ENCODE peak calls at places on chromosomes 1 and 21, in nine cellular contexts. One of them, this sample, is unnamed.
A peak's percentile ranks its signal among the peaks of the same experiment; 100 is the strongest.

GRCh38 chr1:43799656-43800629 is 92.6 kb downstream of the ST3GAL3 start:
- DNase-seq in cardiac muscle cell: no peak
- DNase-seq in BJ: peak; percentile 62
- DNase-seq in tibial artery: no peak
- DNase-seq in retinal pigment epithelial cell: no peak
- DNase-seq in cardiac fibroblast: peak; percentile 30
- DNase-seq in Panc1: no peak
- DNase-seq in mucosa of descending colon: no peak
- DNase-seq in suprapubic skin: no peak
- DNase-seq in this sample: no peak

GRCh38 chr1:27203946-27204345 is 30.5 kb upstream of the WDTC1 start:
- DNase-seq in cardiac muscle cell: no peak
- DNase-seq in BJ: no peak
- DNase-seq in tibial artery: no peak
- DNase-seq in retinal pigment epithelial cell: no peak
- DNase-seq in cardiac fibroblast: peak; percentile 47
- DNase-seq in Panc1: no peak
- DNase-seq in mucosa of descending colon: no peak
- DNase-seq in suprapubic skin: no peak
- DNase-seq in this sample: no peak

GRCh38 chr1:178057863-178058576 is 35.9 kb upstream of the RASAL2 start:
- DNase-seq in cardiac muscle cell: peak; percentile 30
- DNase-seq in BJ: no peak
- DNase-seq in tibial artery: no peak
- DNase-seq in retinal pigment epithelial cell: no peak
- DNase-seq in cardiac fibroblast: peak; percentile 96
- DNase-seq in Panc1: no peak
- DNase-seq in mucosa of descending colon: no peak
- DNase-seq in suprapubic skin: no peak
- DNase-seq in this sample: no peak

GRCh38 chr21:38139380-38140168 is 117.2 kb upstream of the KCNJ15 start:
- DNase-seq in cardiac muscle cell: no peak
- DNase-seq in BJ: no peak
- DNase-seq in tibial artery: no peak
- DNase-seq in retinal pigment epithelial cell: peak; percentile 39
- DNase-seq in cardiac fibroblast: peak; percentile 81
- DNase-seq in Panc1: no peak
- DNase-seq in mucosa of descending colon: no peak
- DNase-seq in suprapubic skin: no peak
- DNase-seq in this sample: peak; percentile 31

GRCh38 chr1:27581823-27582243 is 22.1 kb downstream of the AHDC1 start:
- DNase-seq in cardiac muscle cell: no peak
- DNase-seq in BJ: no peak
- DNase-seq in tibial artery: peak; percentile 91
- DNase-seq in retinal pigment epithelial cell: no peak
- DNase-seq in cardiac fibroblast: peak; percentile 77
- DNase-seq in Panc1: no peak
- DNase-seq in mucosa of descending colon: no peak
- DNase-seq in suprapubic skin: no peak
- DNase-seq in this sample: no peak

GRCh38 chr21:45439171-45439872 is 34.4 kb downstream of the COL18A1 start:
- DNase-seq in cardiac muscle cell: peak; percentile 82
- DNase-seq in BJ: peak; percentile 40
- DNase-seq in tibial artery: peak; percentile 91
- DNase-seq in retinal pigment epithelial cell: no peak
- DNase-seq in cardiac fibroblast: peak; percentile 94
- DNase-seq in Panc1: no peak
- DNase-seq in mucosa of descending colon: peak; percentile 92
- DNase-seq in suprapubic skin: peak; percentile 93
- DNase-seq in this sample: peak; percentile 80

GRCh38 chr1:3955196-3955772 is 55.2 kb upstream of the C1orf174 start:
- DNase-seq in cardiac muscle cell: no peak
- DNase-seq in BJ: no peak
- DNase-seq in tibial artery: no peak
- DNase-seq in retinal pigment epithelial cell: no peak
- DNase-seq in cardiac fibroblast: no peak
- DNase-seq in Panc1: no peak
- DNase-seq in mucosa of descending colon: peak; percentile 54
- DNase-seq in suprapubic skin: no peak
- DNase-seq in this sample: no peak

GRCh38 chr1:16394178-16394521 is 27.1 kb downstream of the SZRD1 start:
- DNase-seq in cardiac muscle cell: no peak
- DNase-seq in BJ: no peak
- DNase-seq in tibial artery: no peak
- DNase-seq in retinal pigment epithelial cell: no peak
- DNase-seq in cardiac fibroblast: no peak
- DNase-seq in Panc1: no peak
- DNase-seq in mucosa of descending colon: no peak
- DNase-seq in suprapubic skin: no peak
- DNase-seq in this sample: no peak

GRCh38 chr1:227894306-227894721 is 53.4 kb downstream of the WNT9A start:
- DNase-seq in cardiac muscle cell: no peak
- DNase-seq in BJ: no peak
- DNase-seq in tibial artery: peak; percentile 29
- DNase-seq in retinal pigment epithelial cell: no peak
- DNase-seq in cardiac fibroblast: no peak
- DNase-seq in Panc1: no peak
- DNase-seq in mucosa of descending colon: no peak
- DNase-seq in suprapubic skin: peak; percentile 69
- DNase-seq in this sample: no peak

GRCh38 chr1:232303221-232303620 is 326.7 kb downstream of the SIPA1L2 start:
- DNase-seq in cardiac muscle cell: no peak
- DNase-seq in BJ: no peak
- DNase-seq in tibial artery: no peak
- DNase-seq in retinal pigment epithelial cell: no peak
- DNase-seq in cardiac fibroblast: no peak
- DNase-seq in Panc1: no peak
- DNase-seq in mucosa of descending colon: no peak
- DNase-seq in suprapubic skin: no peak
- DNase-seq in this sample: no peak

GRCh38 chr1:203625623-203626189 is 926 bp upstream of the ATP2B4 start:
- DNase-seq in cardiac muscle cell: no peak
- DNase-seq in BJ: no peak
- DNase-seq in tibial artery: no peak
- DNase-seq in retinal pigment epithelial cell: no peak
- DNase-seq in cardiac fibroblast: peak; percentile 47
- DNase-seq in Panc1: peak; percentile 36
- DNase-seq in mucosa of descending colon: peak; percentile 82
- DNase-seq in suprapubic skin: no peak
- DNase-seq in this sample: no peak

GRCh38 chr1:212675675-212676074 is 24.0 kb downstream of the BATF3 start:
- DNase-seq in cardiac muscle cell: no peak
- DNase-seq in BJ: no peak
- DNase-seq in tibial artery: no peak
- DNase-seq in retinal pigment epithelial cell: no peak
- DNase-seq in cardiac fibroblast: no peak
- DNase-seq in Panc1: no peak
- DNase-seq in mucosa of descending colon: no peak
- DNase-seq in suprapubic skin: no peak
- DNase-seq in this sample: no peak

GRCh38 chr1:160858127-160858909 is 4.4 kb downstream of the CD244 start:
- DNase-seq in cardiac muscle cell: no peak
- DNase-seq in BJ: no peak
- DNase-seq in tibial artery: no peak
- DNase-seq in retinal pigment epithelial cell: no peak
- DNase-seq in cardiac fibroblast: no peak
- DNase-seq in Panc1: no peak
- DNase-seq in mucosa of descending colon: peak; percentile 94
- DNase-seq in suprapubic skin: no peak
- DNase-seq in this sample: no peak

DNA sequence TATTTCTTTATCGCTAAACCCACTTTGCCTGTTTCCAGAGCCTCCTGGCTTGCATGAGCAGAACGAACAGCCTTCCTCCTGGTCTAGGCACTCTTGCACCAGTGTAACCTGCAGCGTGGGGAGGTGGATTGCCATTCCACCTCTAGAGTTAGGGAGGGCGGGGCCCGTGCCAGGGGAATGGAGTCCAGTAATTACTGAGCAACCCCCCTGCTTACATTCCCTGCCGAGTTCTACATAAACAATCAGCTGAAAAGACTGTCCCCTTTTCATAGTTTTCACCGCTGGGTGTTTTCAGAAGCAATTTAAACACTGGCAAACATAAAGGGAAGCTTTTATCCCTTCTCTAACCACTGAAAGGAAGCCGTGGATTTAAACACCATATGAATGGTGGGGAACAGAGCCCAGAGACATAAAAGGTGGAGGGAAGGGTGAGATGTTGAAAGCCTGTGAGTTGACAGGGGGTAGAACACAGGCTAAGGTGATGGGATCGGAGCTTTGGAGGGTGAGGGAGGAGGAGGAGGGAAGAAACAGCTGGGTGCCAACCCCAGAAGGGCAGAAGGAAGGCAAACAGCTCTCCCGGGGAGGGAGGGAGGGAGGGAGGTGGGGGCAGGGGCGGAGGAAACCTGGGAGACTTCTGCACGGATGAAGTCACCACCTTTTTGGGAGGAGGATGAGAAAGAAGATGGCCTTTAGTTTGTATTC is 68.0 kb upstream of the WDR26 start:
- DNase-seq in cardiac muscle cell: no peak
- DNase-seq in BJ: no peak
- DNase-seq in tibial artery: no peak
- DNase-seq in retinal pigment epithelial cell: no peak
- DNase-seq in cardiac fibroblast: no peak
- DNase-seq in Panc1: no peak
- DNase-seq in mucosa of descending colon: peak; percentile 54
- DNase-seq in suprapubic skin: no peak
- DNase-seq in this sample: no peak
- H3K4me3 ChIP-seq in cardiac muscle cell: no peak overlapping the region
- H3K4me3 ChIP-seq in BJ: no peak overlapping the region
- H3K4me3 ChIP-seq in tibial artery: no peak overlapping the region
- H3K4me3 ChIP-seq in retinal pigment epithelial cell: no peak overlapping the region
- H3K4me3 ChIP-seq in cardiac fibroblast: no peak overlapping the region
- H3K4me3 ChIP-seq in Panc1: peak overlapping the region; percentile 41
- H3K4me3 ChIP-seq in mucosa of descending colon: no peak overlapping the region
- H3K4me3 ChIP-seq in suprapubic skin: peak overlapping the region; percentile 31
- H3K4me3 ChIP-seq in this sample: no peak overlapping the region

GRCh38 chr1:237565236-237565635 is 325.5 kb downstream of the ZP4 start:
- DNase-seq in cardiac muscle cell: no peak
- DNase-seq in BJ: no peak
- DNase-seq in tibial artery: no peak
- DNase-seq in retinal pigment epithelial cell: no peak
- DNase-seq in cardiac fibroblast: no peak
- DNase-seq in Panc1: no peak
- DNase-seq in mucosa of descending colon: no peak
- DNase-seq in suprapubic skin: no peak
- DNase-seq in this sample: no peak

GRCh38 chr1:237556911-237557310 is 333.8 kb downstream of the ZP4 start:
- DNase-seq in cardiac muscle cell: no peak
- DNase-seq in BJ: no peak
- DNase-seq in tibial artery: no peak
- DNase-seq in retinal pigment epithelial cell: no peak
- DNase-seq in cardiac fibroblast: no peak
- DNase-seq in Panc1: no peak
- DNase-seq in mucosa of descending colon: no peak
- DNase-seq in suprapubic skin: no peak
- DNase-seq in this sample: no peak

GRCh38 chr1:237566581-237566980 is 324.1 kb downstream of the ZP4 start:
- DNase-seq in cardiac muscle cell: no peak
- DNase-seq in BJ: no peak
- DNase-seq in tibial artery: no peak
- DNase-seq in retinal pigment epithelial cell: no peak
- DNase-seq in cardiac fibroblast: no peak
- DNase-seq in Panc1: no peak
- DNase-seq in mucosa of descending colon: no peak
- DNase-seq in suprapubic skin: no peak
- DNase-seq in this sample: no peak

DNA sequence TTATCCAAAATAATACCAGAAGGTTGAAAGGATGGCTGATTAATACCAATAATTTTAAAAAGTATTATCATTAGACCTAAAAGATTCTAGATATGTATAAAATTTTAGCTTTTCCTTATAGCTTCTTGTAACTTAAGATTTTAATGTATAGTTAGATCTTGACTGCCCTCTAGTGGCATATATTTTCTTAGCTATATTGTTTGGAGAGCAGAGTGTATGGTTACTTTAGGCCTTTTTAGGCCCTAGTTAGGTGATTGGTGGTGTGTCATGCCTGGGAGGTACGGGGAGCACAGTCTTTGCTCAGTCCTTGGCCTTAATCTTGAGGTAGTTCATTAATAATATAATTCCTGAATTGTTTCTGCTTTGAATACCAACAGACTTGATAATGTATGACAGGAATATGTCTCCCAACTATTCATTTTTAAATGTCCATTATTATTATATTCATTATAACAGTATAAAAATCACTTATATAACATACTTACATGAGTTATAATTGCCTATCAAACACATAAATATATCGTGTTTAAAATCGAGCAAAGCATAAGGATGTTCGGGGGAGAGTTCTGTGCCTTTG is 328.4 kb downstream of the ZP4 start:
- DNase-seq in cardiac muscle cell: peak; percentile 85
- DNase-seq in BJ: peak; percentile 5
- DNase-seq in tibial artery: no peak
- DNase-seq in retinal pigment epithelial cell: peak; percentile 45
- DNase-seq in cardiac fibroblast: peak; percentile 79
- DNase-seq in Panc1: peak; percentile 32
- DNase-seq in mucosa of descending colon: peak; percentile 11
- DNase-seq in suprapubic skin: no peak
- DNase-seq in this sample: peak; percentile 22
- TF ChIP-seq CTCF in cardiac muscle cell: peak; percentile 59
- TF ChIP-seq CTCF in BJ: peak; percentile 49
- TF ChIP-seq CTCF in tibial artery: peak; percentile 38
- TF ChIP-seq CTCF in retinal pigment epithelial cell: peak; percentile 60
- TF ChIP-seq CTCF in cardiac fibroblast: peak; percentile 43
- TF ChIP-seq CTCF in Panc1: peak; percentile 68
- TF ChIP-seq CTCF in mucosa of descending colon: peak; percentile 11
- TF ChIP-seq CTCF in suprapubic skin: peak; percentile 40
- TF ChIP-seq CTCF in this sample: peak; percentile 61

GRCh38 chr1:89608627-89609338 is 24.1 kb upstream of the LRRC8C start:
- DNase-seq in cardiac muscle cell: no peak
- DNase-seq in BJ: no peak
- DNase-seq in tibial artery: no peak
- DNase-seq in retinal pigment epithelial cell: no peak
- DNase-seq in cardiac fibroblast: no peak
- DNase-seq in Panc1: no peak
- DNase-seq in mucosa of descending colon: no peak
- DNase-seq in suprapubic skin: no peak
- DNase-seq in this sample: no peak
- H3K4me3 ChIP-seq in cardiac muscle cell: no peak overlapping the region
- H3K4me3 ChIP-seq in BJ: no peak overlapping the region
- H3K4me3 ChIP-seq in tibial artery: no peak overlapping the region
- H3K4me3 ChIP-seq in retinal pigment epithelial cell: no peak overlapping the region
- H3K4me3 ChIP-seq in cardiac fibroblast: no peak overlapping the region
- H3K4me3 ChIP-seq in Panc1: no peak overlapping the region
- H3K4me3 ChIP-seq in mucosa of descending colon: no peak overlapping the region
- H3K4me3 ChIP-seq in suprapubic skin: no peak overlapping the region
- H3K4me3 ChIP-seq in this sample: no peak overlapping the region

GRCh38 chr1:234537236-234537635 is 58.3 kb upstream of the TARBP1 start:
- DNase-seq in cardiac muscle cell: no peak
- DNase-seq in BJ: no peak
- DNase-seq in tibial artery: no peak
- DNase-seq in retinal pigment epithelial cell: no peak
- DNase-seq in cardiac fibroblast: no peak
- DNase-seq in Panc1: no peak
- DNase-seq in mucosa of descending colon: no peak
- DNase-seq in suprapubic skin: no peak
- DNase-seq in this sample: no peak
- TF ChIP-seq CTCF in cardiac muscle cell: no peak
- TF ChIP-seq CTCF in BJ: no peak
- TF ChIP-seq CTCF in tibial artery: no peak
- TF ChIP-seq CTCF in retinal pigment epithelial cell: no peak
- TF ChIP-seq CTCF in cardiac fibroblast: no peak
- TF ChIP-seq CTCF in Panc1: no peak
- TF ChIP-seq CTCF in mucosa of descending colon: no peak
- TF ChIP-seq CTCF in suprapubic skin: no peak
- TF ChIP-seq CTCF in this sample: no peak